ENCODE peak calls at places on chromosomes 13 and 19, in nine cellular contexts. L, K, E, Y, G, T, W, H and X are unnamed samples.

GRCh38 chr19:52992109-52993004 is 21.4 kb upstream of the ERVV-1 start:
- DNase-seq in L (no peak), K (no peak), E (peak; percentile 19), Y (no peak), G (no peak), T (peak; percentile 10), W (no peak), H (peak; percentile 24), X (peak; percentile 11)

GRCh38 chr19:9523885-9524474 is 14.5 kb downstream of the ZNF426 start:
- DNase-seq in L (no peak), K (no peak), E (peak; percentile 4), Y (no peak), G (no peak), T (no peak), W (no peak), H (peak; percentile 11), X (no peak)

GRCh38 chr13:48818495-48818961 is 157.2 kb upstream of the FNDC3A start:
- DNase-seq in L (no peak), K (peak; percentile 47), E (peak; percentile 94), Y (no peak), G (peak; percentile 90), T (no peak), W (no peak), H (peak; percentile 92), X (no peak)

GRCh38 chr13:29532136-29532535 is 63.4 kb downstream of the SLC7A1 start:
- DNase-seq in L (no peak), K (no peak), E (no peak), Y (no peak), G (no peak), T (no peak), W (no peak), H (peak; percentile 71), X (no peak)

GRCh38 chr13:85212692-85213091 is 586.5 kb downstream of the SLITRK6 start:
- DNase-seq in L (no peak), K (no peak), E (no peak), Y (no peak), G (no peak), T (no peak), W (no peak), H (no peak), X (no peak)

GRCh38 chr19:6465663-6466062 is 1.6 kb downstream of the CRB3 start:
- DNase-seq in L (no peak), K (no peak), E (no peak), Y (no peak), G (no peak), T (no peak), W (no peak), H (no peak), X (no peak)

GRCh38 chr13:53848546-53848945 is 819.9 kb downstream of the OLFM4 start:
- DNase-seq in L (no peak), K (no peak), E (no peak), Y (no peak), G (no peak), T (no peak), W (no peak), H (no peak), X (no peak)

GRCh38 chr13:35378939-35379338 is 97.5 kb downstream of the MAB21L1 start:
- DNase-seq in L (no peak), K (no peak), E (peak; percentile 30), Y (no peak), G (no peak), T (no peak), W (no peak), H (peak; percentile 26), X (no peak)

GRCh38 chr13:24503376-24503690 is 9.2 kb downstream of the PARP4 start:
- DNase-seq in L (no peak), K (no peak), E (no peak), Y (no peak), G (no peak), T (no peak), W (no peak), H (no peak), X (no peak)

GRCh38 chr13:31896427-31896826 is 135.1 kb upstream of the FRY start:
- DNase-seq in L (no peak), K (no peak), E (peak; percentile 91), Y (no peak), G (no peak), T (no peak), W (no peak), H (peak; percentile 95), X (no peak)

GRCh38 chr19:49801966-49802661 is 11.0 kb downstream of the FUZ start:
- DNase-seq in L (peak; percentile 62), K (peak; percentile 77), E (peak; percentile 93), Y (no peak), G (peak; percentile 74), T (peak; percentile 86), W (peak; percentile 38), H (peak; percentile 92), X (peak; percentile 85)
- H3K4me3 ChIP-seq in L (no peak overlapping the region), K (no peak overlapping the region), E (peak overlapping the region; percentile 72), Y (no peak overlapping the region), G (peak overlapping the region; percentile 64), T (peak overlapping the region; percentile 14), W (no peak overlapping the region), H (peak overlapping the region; percentile 42), X (no peak overlapping the region)

DNA sequence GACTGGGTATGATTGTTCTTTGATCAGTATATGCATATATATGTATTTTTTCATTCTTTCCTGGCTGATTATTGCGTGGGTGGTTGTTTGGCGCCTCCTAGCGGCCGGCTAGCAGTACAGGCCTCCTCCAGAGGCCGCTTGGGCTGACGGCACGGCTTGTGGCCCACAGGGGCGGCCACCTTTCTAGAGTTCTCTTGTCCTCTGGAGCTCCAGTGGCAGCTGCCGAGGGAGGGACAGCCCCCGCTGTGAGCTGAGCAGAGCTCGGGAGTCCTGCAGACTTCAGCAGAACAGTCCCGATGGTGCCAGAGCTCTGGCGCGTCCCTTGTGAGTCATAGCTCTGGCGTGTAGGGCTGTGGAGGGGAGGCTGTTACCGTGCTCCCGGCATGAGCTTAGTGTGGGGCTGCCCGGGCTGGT is 22.5 kb upstream of the ZNF429 start:
- DNase-seq in L (peak; percentile 59), K (peak; percentile 12), E (peak; percentile 6), Y (peak; percentile 67), G (no peak), T (no peak), W (peak; percentile 1), H (peak; percentile 33), X (peak; percentile 51)
- H3K4me3 ChIP-seq in L (no peak overlapping the region), K (no peak overlapping the region), E (no peak overlapping the region), Y (no peak overlapping the region), G (no peak overlapping the region), T (no peak overlapping the region), W (no peak overlapping the region), H (no peak overlapping the region), X (no peak overlapping the region)

DNA sequence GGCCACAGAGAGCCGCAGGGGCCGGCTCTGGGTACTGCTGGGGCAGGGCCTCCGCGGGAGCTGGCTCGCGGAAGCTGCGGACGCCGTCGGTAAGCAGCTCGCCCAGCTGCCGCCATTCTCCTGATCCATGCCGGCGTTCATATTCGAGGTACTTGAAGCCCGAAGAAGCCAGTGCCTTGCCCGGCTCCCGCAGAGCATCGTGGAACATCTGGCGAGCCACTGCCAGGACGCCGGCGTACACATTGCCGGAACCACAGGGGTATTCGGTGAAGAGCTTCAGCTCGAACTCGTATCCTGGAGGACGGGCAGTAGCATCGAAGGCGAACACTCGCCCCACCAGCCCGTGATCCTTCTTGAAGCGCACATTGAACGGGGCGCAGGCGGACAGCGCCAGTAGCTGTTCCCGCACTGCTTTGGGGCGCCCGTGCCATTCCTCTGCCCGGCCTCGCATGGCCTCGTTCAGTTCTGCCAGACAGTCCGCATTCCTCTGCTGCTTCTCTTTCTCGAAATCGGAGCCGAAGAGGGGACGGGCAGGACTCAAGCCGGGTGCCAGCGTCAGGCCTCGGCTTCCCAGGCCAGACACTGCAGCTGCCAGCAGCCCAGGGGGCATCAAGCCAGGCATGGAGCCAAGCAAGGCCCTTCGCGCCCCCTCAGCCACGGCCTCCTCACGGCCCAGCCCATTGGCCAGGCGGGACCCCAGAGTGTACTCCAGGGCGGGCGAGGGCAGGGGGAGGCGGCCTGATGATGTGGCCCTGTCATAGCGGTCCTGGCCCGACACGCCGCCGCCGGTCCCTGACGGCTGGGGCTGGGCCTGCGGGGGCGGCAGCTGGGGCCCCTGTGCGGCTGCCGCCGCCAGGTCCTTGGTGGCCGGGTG is 1.0 kb downstream of the IRF2BP1 start:
- DNase-seq in L (no peak), K (no peak), E (no peak), Y (no peak), G (no peak), T (peak; percentile 9), W (peak; percentile 41), H (peak; percentile 60), X (no peak)
- H3K4me3 ChIP-seq in L (peak overlapping the region; percentile 84), K (peak overlapping the region; percentile 87), E (peak overlapping the region; percentile 63), Y (peak overlapping the region; percentile 81), G (peak overlapping the region; percentile 73), T (peak overlapping the region; percentile 82), W (peak overlapping the region; percentile 84), H (peak overlapping the region; percentile 89), X (peak overlapping the region; percentile 49)

DNA sequence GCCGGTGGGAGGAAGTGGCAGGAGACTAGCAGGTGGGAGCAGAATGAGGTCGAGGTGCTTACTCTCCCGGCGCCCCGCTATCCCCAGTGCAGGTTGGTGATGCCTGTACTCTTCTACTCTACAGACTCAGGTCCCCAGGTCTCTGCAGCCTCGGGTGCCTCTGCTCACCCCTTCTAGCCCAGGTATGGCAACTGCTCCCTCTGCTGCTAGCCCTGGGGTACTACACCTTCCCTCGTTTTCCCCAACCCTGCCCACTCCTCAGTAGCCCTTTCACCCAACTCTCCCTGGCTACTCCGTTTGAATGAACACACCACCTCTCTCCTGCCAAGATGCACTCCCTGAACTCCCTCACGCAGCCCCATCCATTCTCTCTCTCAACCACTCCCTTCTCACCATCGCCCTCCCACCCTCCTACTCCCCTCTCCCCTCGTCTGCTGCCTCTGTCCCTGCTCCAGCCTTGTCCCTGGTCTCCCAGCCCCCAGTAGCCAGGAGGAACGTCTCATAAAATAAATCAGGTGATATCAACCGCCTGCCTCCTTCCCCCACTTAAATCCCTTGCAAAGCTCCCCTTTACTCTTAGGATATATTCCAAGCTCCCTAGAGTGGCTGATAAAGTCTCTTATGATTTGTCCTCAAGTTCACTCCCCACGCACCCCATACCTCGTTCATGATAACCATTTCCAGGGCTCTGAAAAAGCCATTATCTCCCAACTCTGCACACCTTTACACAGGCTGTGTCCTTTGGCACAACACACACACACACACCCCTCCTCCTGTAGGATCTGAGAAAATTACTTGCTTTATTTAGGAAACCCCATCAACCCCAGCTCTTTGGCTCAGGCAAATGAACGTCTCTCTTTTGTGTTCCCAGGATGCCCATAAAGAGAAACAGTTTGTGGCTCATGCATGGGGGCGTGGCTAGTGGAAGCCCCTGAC is 8.2 kb upstream of the MEIS3 start:
- DNase-seq in L (peak; percentile 65), K (peak; percentile 79), E (peak; percentile 62), Y (peak; percentile 57), G (no peak), T (peak; percentile 31), W (peak; percentile 89), H (peak; percentile 61), X (peak; percentile 65)
- H3K4me3 ChIP-seq in L (no peak overlapping the region), K (peak overlapping the region; percentile 42), E (peak overlapping the region; percentile 6), Y (peak overlapping the region; percentile 50), G (peak overlapping the region; percentile 50), T (no peak overlapping the region), W (no peak overlapping the region), H (peak overlapping the region; percentile 63), X (no peak overlapping the region)

GRCh38 chr13:77521194-77521593 is 14.3 kb upstream of the SCEL start:
- DNase-seq in L (no peak), K (peak; percentile 88), E (peak; percentile 34), Y (no peak), G (no peak), T (no peak), W (no peak), H (peak; percentile 54), X (no peak)
- H3K4me3 ChIP-seq in L (no peak overlapping the region), K (no peak overlapping the region), E (no peak overlapping the region), Y (no peak overlapping the region), G (no peak overlapping the region), T (no peak overlapping the region), W (no peak overlapping the region), H (no peak overlapping the region), X (no peak overlapping the region)